ENCODE peak calls at places on chromosome 20, in seven cellular contexts. T is right lobe of liver, K is IMR-90, M is H1, S is A549, J is stomach, U is sigmoid colon. H is an unnamed sample.

GRCh38 chr20:10557685-10558084 is 116.1 kb downstream of the JAG1 start:
- DNase-seq in T (no peak), K (no peak), M (no peak), S (peak; percentile 25), J (no peak), U (no peak), H (no peak)

GRCh38 chr20:41101660-41102059 is 35.7 kb upstream of the PLCG1 start:
- DNase-seq in T (no peak), K (no peak), M (no peak), S (no peak), J (no peak), U (no peak), H (no peak)

GRCh38 chr20:63978319-63979220 is 872 bp downstream of the SAMD10 start:
- DNase-seq in T (peak; percentile 87), K (peak; percentile 43), M (peak; percentile 89), S (no peak), J (peak; percentile 89), U (peak; percentile 85), H (peak; percentile 86)

GRCh38 chr20:57396638-57397003 is 5.4 kb downstream of the RBM38 start:
- DNase-seq in T (no peak), K (no peak), M (no peak), S (no peak), J (no peak), U (no peak), H (peak; percentile 16)

GRCh38 chr20:38363004-38363747 is 16.9 kb downstream of the LBP start:
- DNase-seq in T (no peak), K (no peak), M (no peak), S (no peak), J (no peak), U (no peak), H (no peak)

GRCh38 chr20:10179574-10180298 is 38.9 kb upstream of the SNAP25 start:
- DNase-seq in T (no peak), K (peak; percentile 26), M (peak; percentile 52), S (peak; percentile 49), J (no peak), U (no peak), H (no peak)

GRCh38 chr20:38875170-38875993 is 50.8 kb upstream of the FAM83D start:
- DNase-seq in T (no peak), K (no peak), M (no peak), S (no peak), J (no peak), U (no peak), H (no peak)

GRCh38 chr20:42485566-42485965 is 704.1 kb downstream of the PTPRT start:
- DNase-seq in T (no peak), K (no peak), M (no peak), S (no peak), J (no peak), U (no peak), H (no peak)

GRCh38 chr20:5714261-5715041 is 35.8 kb upstream of the SHLD1 start:
- DNase-seq in T (no peak), K (peak; percentile 24), M (no peak), S (peak; percentile 79), J (no peak), U (no peak), H (peak; percentile 27)

GRCh38 chr20:19304886-19305415 is 92.5 kb downstream of the SLC24A3 start:
- DNase-seq in T (no peak), K (no peak), M (no peak), S (no peak), J (no peak), U (no peak), H (no peak)

GRCh38 chr20:8449120-8449519 is 317.1 kb downstream of the PLCB1 start:
- DNase-seq in T (no peak), K (peak; percentile 28), M (no peak), S (no peak), J (no peak), U (no peak), H (no peak)

GRCh38 chr20:610130-611046 is at the start of gene TCF15:
- DNase-seq in T (no peak), K (no peak), M (peak; percentile 81), S (no peak), J (no peak), U (no peak), H (peak; percentile 78)

GRCh38 chr20:62587757-62588402 is 54.4 kb upstream of the SLCO4A1 start:
- DNase-seq in T (no peak), K (no peak), M (peak; percentile 72), S (no peak), J (no peak), U (no peak), H (peak; percentile 23)

GRCh38 chr20:9179193-9179802 is 110.4 kb downstream of the PLCB4 start:
- DNase-seq in T (no peak), K (peak; percentile 50), M (no peak), S (peak; percentile 41), J (no peak), U (no peak), H (no peak)

GRCh38 chr20:44516491-44516890 is 5.4 kb downstream of the SERINC3 start:
- DNase-seq in T (no peak), K (no peak), M (no peak), S (no peak), J (no peak), U (no peak), H (no peak)

GRCh38 chr20:36569847-36570429 is 3.5 kb upstream of the TGIF2 start:
- DNase-seq in T (no peak), K (peak; percentile 65), M (no peak), S (no peak), J (no peak), U (no peak), H (no peak)

GRCh38 chr20:23302386-23302785 is 48.2 kb upstream of the NXT1 start:
- DNase-seq in T (no peak), K (no peak), M (no peak), S (no peak), J (no peak), U (peak; percentile 54), H (no peak)

GRCh38 chr20:62602550-62602949 is 39.8 kb upstream of the SLCO4A1 start:
- DNase-seq in T (no peak), K (no peak), M (no peak), S (no peak), J (peak; percentile 45), U (no peak), H (peak; percentile 25)

GRCh38 chr20:36116813-36117441 is 37.6 kb upstream of the EPB41L1 start:
- DNase-seq in T (no peak), K (peak; percentile 89), M (no peak), S (no peak), J (no peak), U (no peak), H (no peak)

GRCh38 chr20:7161690-7162089 is 394.2 kb downstream of the BMP2 start:
- DNase-seq in T (no peak), K (no peak), M (no peak), S (peak; percentile 9), J (no peak), U (no peak), H (no peak)

DNA sequence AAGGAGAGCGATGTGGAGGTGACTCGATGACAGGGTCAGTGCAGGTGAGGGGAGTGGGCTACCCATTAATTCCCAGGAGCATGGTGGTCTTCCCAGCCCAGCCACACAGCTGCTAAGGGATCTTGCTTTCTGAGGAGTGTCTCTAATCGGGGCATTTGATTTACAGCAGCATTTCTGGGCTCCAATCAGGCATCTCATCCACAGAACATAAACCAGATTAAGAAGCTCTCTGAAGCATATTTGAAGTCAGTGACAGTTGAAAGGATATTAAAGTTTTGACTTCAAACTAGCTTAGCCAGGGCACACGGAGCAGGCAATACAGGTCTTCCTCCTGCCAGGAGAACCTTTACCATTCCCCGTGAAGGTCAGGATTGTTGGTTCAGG is 40.0 kb upstream of the ZNF831 start:
- DNase-seq in T (no peak), K (no peak), M (no peak), S (no peak), J (no peak), U (no peak), H (no peak)
- H3K4me1 ChIP-seq in T (no peaks in the 10 kb centered on the region), K (no peaks in the 10 kb centered on the region), M (peaks cover 21% of the 10 kb centered on the region), S (no peaks in the 10 kb centered on the region), J (no peaks in the 10 kb centered on the region), U (no peaks in the 10 kb centered on the region), H (peaks cover 13% of the 10 kb centered on the region)

DNA sequence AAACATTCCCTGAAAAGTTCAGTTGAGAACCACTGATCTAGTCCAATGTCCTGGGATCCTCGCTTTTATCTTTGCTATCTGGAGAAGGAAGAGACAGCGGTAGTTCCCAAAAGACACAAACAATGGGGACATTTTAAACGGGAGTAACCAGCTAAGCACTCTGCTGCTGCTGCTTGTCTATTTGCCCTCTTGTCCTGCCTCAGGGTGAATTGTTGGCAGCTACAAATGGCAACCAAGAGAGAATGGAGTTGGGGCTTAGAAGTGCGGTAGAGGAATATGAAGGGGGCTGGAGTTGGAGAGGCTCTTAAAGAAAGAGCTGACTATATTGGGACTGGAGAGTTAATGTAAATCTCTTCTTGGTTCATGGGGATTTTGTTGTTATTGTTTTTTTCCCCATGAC is 6.5 kb upstream of the ZSWIM1 start:
- DNase-seq in T (no peak), K (no peak), M (no peak), S (no peak), J (no peak), U (no peak), H (no peak)
- TF ChIP-seq POLR2A in T (no peak), K (no peak), M (no peak), S (no peak), J (no peak), U (no peak), H (no peak)

DNA sequence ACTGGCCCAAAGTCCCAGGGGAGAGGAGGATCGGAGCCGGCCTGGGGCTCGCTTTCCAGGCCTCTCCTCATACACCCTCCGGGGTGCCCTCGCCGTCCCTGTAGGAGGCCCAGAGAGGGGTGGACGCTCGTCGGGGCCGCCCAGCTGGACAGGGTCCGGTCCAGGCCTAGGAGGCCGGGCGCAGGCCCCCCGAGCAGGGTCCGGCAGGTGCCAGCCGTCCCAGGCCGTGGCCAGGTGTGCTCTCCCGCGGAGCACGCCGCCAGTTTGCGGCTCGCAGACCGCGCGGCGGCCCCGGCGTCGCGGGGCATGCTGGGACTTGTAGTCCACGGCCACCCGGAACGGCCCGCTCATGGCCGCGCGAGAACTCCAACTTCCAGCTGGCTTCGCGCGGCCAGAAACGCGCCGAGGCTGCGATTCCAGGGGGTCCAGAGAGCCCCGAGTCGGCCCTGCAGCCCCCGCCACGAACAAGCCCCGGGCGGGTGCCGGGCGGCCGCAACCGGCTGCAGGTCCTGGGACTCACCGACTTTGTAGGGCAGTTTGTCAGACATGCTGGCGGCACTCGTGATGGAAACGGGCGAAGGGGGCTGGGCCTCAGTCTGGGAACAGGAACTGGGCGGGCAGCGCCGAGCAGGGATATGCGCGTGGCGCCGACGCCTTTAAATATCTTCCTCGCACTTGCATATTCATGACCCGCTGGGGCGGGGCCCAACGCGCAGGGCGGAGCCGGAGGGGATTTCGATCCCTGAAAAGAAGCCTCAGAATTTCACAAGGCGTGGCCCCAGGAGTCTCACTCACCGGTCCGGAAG is at the start of gene AHCY:
- DNase-seq in T (peak; percentile 97), K (peak; percentile 95), M (peak; percentile 97), S (peak; percentile 98), J (peak; percentile 98), U (peak; percentile 98), H (peak; percentile 98)
- TF ChIP-seq CTCF in T (no peak), K (no peak), M (no peak), S (no peak), J (no peak), U (no peak), H (no peak)

GRCh38 chr20:53104889-53105288 is 132.7 kb downstream of the TSHZ2 start:
- DNase-seq in T (no peak), K (no peak), M (no peak), S (no peak), J (no peak), U (no peak), H (no peak)
- H3K4me1 ChIP-seq in T (no peaks in the 10 kb centered on the region), K (no peaks in the 10 kb centered on the region), M (no peaks in the 10 kb centered on the region), S (no peaks in the 10 kb centered on the region), J (peaks cover 10% of the 10 kb centered on the region), U (peaks cover 9% of the 10 kb centered on the region), H (no peaks in the 10 kb centered on the region)

GRCh38 chr20:32474967-32475819 is 109.9 kb downstream of the NOL4L start:
- DNase-seq in T (peak; percentile 85), K (peak; percentile 91), M (peak; percentile 65), S (peak; percentile 83), J (peak; percentile 90), U (peak; percentile 96), H (peak; percentile 94)
- TF ChIP-seq POLR2A in T (no peak), K (no peak), M (no peak), S (peak; percentile 65), J (no peak), U (no peak), H (peak; percentile 50)